ENCODE peak calls at places on chromosome 4, in five cellular contexts. O is IMR-90, N is A549, Y is adrenal gland, X is Peyer's patch. S is an unnamed sample.

GRCh38 chr4:143606470-143606869 is 93.0 kb downstream of the SMARCA5 start:
- DNase-seq in O (no peak), N (no peak), Y (no peak), X (no peak), S (no peak)

GRCh38 chr4:11976726-11977263 is 548.1 kb upstream of the HS3ST1 start:
- DNase-seq in O (no peak), N (no peak), Y (no peak), X (no peak), S (no peak)

GRCh38 chr4:159719531-159719930 is 616.7 kb downstream of the RAPGEF2 start:
- DNase-seq in O (no peak), N (no peak), Y (no peak), X (no peak), S (no peak)

GRCh38 chr4:153265311-153266047 is 61.2 kb downstream of the TRIM2 start:
- DNase-seq in O (no peak), N (no peak), Y (no peak), X (no peak), S (no peak)

GRCh38 chr4:182177166-182177565 is 66.0 kb upstream of the TENM3 start:
- DNase-seq in O (no peak), N (no peak), Y (no peak), X (no peak), S (no peak)

GRCh38 chr4:47390438-47391125 is 72.9 kb downstream of the COMMD8 start:
- DNase-seq in O (no peak), N (no peak), Y (no peak), X (no peak), S (no peak)

GRCh38 chr4:116387942-116388474 is 697.4 kb downstream of the TRAM1L1 start:
- DNase-seq in O (no peak), N (no peak), Y (no peak), X (no peak), S (no peak)

GRCh38 chr4:58776627-58777026 is 1666.4 kb upstream of the IGFBP7 start:
- DNase-seq in O (peak), N (peak), Y (no peak), X (no peak), S (no peak)

GRCh38 chr4:2881431-2881830 is 37.8 kb downstream of the ADD1 start:
- DNase-seq in O (peak), N (no peak), Y (no peak), X (no peak), S (no peak)

GRCh38 chr4:186844059-186844681 is 120.5 kb upstream of the FAT1 start:
- DNase-seq in O (peak), N (no peak), Y (no peak), X (no peak), S (peak)

GRCh38 chr4:141411936-141412335 is 191.2 kb downstream of the ZNF330 start:
- DNase-seq in O (no peak), N (no peak), Y (no peak), X (no peak), S (no peak)

GRCh38 chr4:59664771-59665170 is 1535.4 kb upstream of the ADGRL3 start:
- DNase-seq in O (no peak), N (no peak), Y (no peak), X (no peak), S (no peak)

GRCh38 chr4:174505012-174505411 is 17.3 kb downstream of the HPGD start:
- DNase-seq in O (no peak), N (no peak), Y (no peak), X (no peak), S (no peak)

GRCh38 chr4:169346840-169347239 is 76.1 kb upstream of the SH3RF1 start:
- DNase-seq in O (no peak), N (no peak), Y (no peak), X (no peak), S (no peak)

GRCh38 chr4:163489929-163490328 is 4.6 kb upstream of the TMA16 start:
- DNase-seq in O (no peak), N (no peak), Y (no peak), X (no peak), S (no peak)
- TF ChIP-seq POLR2A in O (no peak), N (no peak), Y (no peak), X (no peak), S (no peak)

GRCh38 chr4:119039160-119039559 is 96.5 kb upstream of the MYOZ2 start:
- DNase-seq in O (no peak), N (no peak), Y (no peak), X (no peak), S (no peak)

GRCh38 chr4:119040711-119041185 is 94.9 kb upstream of the MYOZ2 start:
- DNase-seq in O (peak), N (no peak), Y (no peak), X (no peak), S (peak)

GRCh38 chr4:119039779-119040178 is 95.9 kb upstream of the MYOZ2 start:
- DNase-seq in O (no peak), N (no peak), Y (no peak), X (no peak), S (no peak)

GRCh38 chr4:119041951-119042560 is 93.6 kb upstream of the MYOZ2 start:
- DNase-seq in O (peak), N (peak), Y (peak), X (peak), S (peak)

GRCh38 chr4:119040261-119040660 is 95.4 kb upstream of the MYOZ2 start:
- DNase-seq in O (no peak), N (no peak), Y (no peak), X (no peak), S (no peak)
- H3K27ac ChIP-seq in O (peak), N (peak), Y (no peak), X (no peak), S (peak)

DNA sequence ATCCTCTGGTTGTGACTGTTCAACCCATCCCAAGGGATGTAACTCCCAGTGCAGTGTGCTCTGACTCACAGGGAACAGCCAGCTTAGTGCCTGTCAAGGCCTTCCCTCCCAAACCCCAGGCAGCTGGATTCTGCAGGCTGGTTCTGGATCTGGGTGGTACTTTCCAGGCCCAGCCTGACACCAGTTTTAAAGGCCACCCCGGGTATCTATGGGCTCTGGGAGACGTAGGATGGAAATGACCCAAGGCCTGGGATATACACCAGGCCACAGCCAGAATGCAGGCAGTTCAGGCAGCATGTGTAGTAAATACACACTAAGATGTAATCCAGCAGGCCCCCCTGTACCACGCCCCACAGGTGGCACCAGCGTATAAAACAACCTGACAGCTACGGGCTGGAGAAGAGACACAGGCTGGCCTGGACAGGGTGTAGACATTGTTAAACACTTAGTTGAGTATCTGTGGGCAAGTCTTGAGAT is 64.2 kb downstream of the SPINK2 start:
- DNase-seq in O (peak), N (peak), Y (peak), X (peak), S (no peak)
- TF ChIP-seq POLR2A in O (no peak), N (no peak), Y (no peak), X (no peak), S (no peak)

DNA sequence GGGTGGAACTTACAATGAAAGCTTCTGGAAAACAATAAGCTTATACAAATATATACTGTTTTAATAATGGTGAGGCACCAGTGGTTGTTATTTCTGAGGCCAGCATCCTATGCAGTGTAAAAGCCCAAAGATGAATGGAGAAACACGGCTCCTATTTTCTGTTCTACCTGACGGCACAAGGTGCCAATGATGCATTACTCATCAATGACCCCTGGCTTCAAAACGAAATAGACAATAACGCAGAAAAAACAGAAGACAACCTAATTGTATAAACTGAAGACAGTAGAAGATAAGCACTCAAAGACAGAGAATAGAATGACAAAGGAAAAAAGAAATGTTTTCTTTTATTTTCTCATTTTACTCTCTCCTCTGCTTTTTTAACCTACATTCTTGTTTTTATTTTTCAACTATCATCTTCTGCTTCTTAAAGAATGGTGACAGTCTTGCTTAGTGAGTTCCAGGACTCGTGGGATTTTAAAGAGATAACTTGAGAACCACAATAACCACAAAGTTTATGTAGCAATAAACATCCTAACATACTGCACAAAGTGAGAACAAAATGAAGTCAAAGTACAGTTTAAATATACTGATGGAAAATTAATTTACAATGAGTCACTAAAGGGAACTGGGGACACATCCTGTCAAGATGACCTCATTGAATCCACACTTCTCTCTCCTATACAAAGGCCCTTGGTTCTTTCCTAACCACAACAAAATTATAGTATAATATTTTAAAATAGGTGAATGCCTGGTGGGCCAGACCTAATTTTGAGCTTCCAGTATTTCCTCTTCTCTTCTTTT is 169.8 kb downstream of the BTC start:
- DNase-seq in O (peak), N (peak), Y (no peak), X (no peak), S (no peak)
- H3K27ac ChIP-seq in O (peak), N (peak), Y (no peak), X (no peak), S (no peak)

DNA sequence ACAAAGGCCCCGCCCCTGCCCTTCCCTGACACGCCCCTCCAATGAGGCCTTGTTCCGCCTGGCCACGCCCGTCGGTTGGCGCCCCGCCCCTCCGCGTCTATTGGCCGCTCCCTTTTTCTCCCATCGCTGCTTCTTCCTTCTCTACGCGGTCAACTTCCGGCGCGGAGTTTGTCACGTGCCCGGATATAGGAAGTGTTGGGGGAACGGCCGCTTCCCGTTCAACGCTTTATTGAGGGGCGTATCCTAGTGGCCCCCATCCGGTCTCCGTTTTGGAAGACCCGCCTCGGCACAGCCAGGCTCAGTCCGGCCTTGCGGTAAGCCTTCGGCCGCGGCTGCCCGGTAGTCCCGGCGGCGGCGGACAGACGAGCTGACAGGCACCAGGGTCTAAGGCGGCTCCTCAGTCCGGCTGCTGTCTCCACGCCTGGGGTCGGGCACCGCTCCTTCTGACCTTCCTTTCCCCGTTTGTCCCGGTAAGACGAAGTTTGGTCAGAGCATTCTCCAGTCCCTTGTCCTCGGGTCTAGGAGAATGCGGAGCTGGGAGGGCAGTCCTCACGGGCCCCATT is at the start of gene EXOC1:
- DNase-seq in O (peak), N (peak), Y (peak), X (peak), S (peak)
- TF ChIP-seq POLR2A in O (peak), N (peak), Y (peak), X (peak), S (peak)

GRCh38 chr4:149751174-149751573 is 64.5 kb downstream of the IQCM start:
- DNase-seq in O (no peak), N (no peak), Y (no peak), X (no peak), S (no peak)
- H3K27ac ChIP-seq in O (no peak), N (no peak), Y (no peak), X (no peak), S (no peak)

DNA sequence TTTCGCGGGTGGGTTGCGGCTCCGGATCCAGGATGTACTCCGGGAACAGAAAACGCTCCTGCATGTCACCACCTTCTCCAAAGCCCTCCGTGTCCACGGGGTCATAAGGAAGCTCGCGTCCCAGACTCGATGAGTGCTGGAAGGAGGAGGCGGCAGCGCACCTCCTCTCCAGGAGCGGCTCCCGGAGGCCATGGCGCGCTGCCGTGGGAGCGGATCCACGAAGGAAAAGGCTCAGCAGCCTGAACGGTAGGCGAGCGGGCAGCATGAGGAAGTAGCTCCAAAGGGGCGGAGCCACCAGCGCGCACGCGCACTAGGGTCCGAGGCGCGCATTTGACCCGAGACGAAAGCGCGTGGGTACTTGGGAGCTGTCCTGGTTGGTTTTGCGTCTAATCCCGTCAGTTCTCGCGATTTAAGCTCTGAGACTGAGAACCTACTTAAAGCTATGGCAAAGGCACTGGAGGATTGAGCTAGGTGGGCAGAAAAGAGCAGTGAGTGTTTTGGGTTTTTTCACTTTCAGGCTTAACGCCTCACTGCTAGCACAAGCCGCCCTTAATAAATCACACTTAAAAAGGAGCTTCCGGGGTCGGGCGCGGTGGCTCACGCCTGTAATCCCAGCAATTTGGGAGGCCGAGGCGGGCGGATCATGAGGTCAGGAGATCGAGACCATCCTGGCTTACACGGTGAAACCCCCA is at the start of gene NOA1:
- DNase-seq in O (peak), N (peak), Y (peak), X (peak), S (peak)
- TF ChIP-seq POLR2A in O (peak), N (peak), Y (peak), X (peak), S (peak)

DNA sequence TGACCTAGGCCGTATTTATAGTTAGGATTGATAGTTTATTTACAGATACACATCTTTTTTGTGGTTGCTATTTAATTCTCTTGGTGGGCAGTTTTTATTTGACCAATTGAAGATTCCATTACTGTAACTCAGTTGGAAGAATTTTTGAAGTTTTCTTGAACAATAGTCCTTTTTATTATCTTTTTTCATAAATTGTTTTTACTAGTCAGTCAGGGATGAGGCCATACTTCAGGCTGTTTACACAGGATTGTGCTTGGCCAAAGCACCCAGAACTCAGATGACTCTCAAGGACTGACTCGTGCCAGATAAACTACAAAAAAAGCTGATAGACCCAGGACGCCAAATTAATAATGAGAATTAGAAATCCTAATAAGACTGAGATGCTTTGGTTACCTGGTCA is 7.0 kb downstream of the HERC3 start:
- DNase-seq in O (peak), N (no peak), Y (peak), X (no peak), S (no peak)
- H3K27ac ChIP-seq in O (no peak), N (peak), Y (no peak), X (no peak), S (peak)

GRCh38 chr4:108398836-108399235 is 221.5 kb upstream of the RPL34 start:
- DNase-seq in O (no peak), N (no peak), Y (no peak), X (no peak), S (no peak)
- TF ChIP-seq POLR2A in O (no peak), N (no peak), Y (no peak), X (no peak), S (no peak)

GRCh38 chr4:783133-783541 is 42.8 kb downstream of the CPLX1 start:
- DNase-seq in O (no peak), N (no peak), Y (no peak), X (no peak), S (no peak)
- H3K27ac ChIP-seq in O (no peak), N (no peak), Y (peak), X (no peak), S (peak)